ENCODE peak calls at places on chromosomes 16 and 17, in eight cellular contexts. T is EL, U is H9, F is cardiac fibroblast, W is amygdala, V is Caki2, D is left cardiac atrium, Q is T-helper 1 cell. S is an unnamed sample.

GRCh38 chr16:72875291-72876036 is 172.5 kb downstream of the ZFHX3 start:
- DNase-seq in Q (no peak), D (no peak), U (no peak), W (no peak), T (peak), F (peak), V (peak), S (no peak)

GRCh38 chr17:72561266-72561665 is 440.4 kb downstream of the SOX9 start:
- DNase-seq in D (no peak), Q (no peak), F (no peak), V (no peak), W (no peak), U (no peak), T (no peak), S (no peak)

GRCh38 chr17:7951143-7951792 is 19.3 kb downstream of the CNTROB start:
- DNase-seq in Q (no peak), W (no peak), D (no peak), V (no peak), T (no peak), F (no peak), U (no peak), S (no peak)

GRCh38 chr16:80056334-80056733 is 455.8 kb upstream of the MAF start:
- DNase-seq in W (no peak), U (no peak), Q (no peak), F (peak), D (peak), V (no peak), T (peak), S (no peak)

GRCh38 chr16:23607740-23608139 is 11.6 kb upstream of the NDUFAB1 start:
- DNase-seq in Q (no peak), U (no peak), D (no peak), V (no peak), F (peak), T (peak), W (no peak), S (no peak)

GRCh38 chr16:58027341-58028167 is 2.0 kb downstream of the MMP15 start:
- DNase-seq in F (peak), W (no peak), T (peak), D (peak), Q (no peak), V (peak), U (peak), S (no peak)

GRCh38 chr16:86664518-86665318 is 86.4 kb downstream of the FOXL1 start:
- DNase-seq in W (no peak), D (peak), T (peak), U (no peak), Q (no peak), F (peak), V (peak), S (peak)

GRCh38 chr16:24801761-24802302 is 43.9 kb upstream of the SLC5A11 start:
- DNase-seq in D (no peak), U (no peak), V (no peak), T (no peak), F (no peak), Q (no peak), W (no peak), S (no peak)

GRCh38 chr16:54286330-54287017 is at the start of gene IRX3:
- DNase-seq in V (peak), D (peak), U (peak), T (peak), W (no peak), F (peak), Q (no peak), S (peak)

GRCh38 chr17:28227278-28228108 is 91.5 kb upstream of the TMEM97 start:
- DNase-seq in V (peak), T (peak), Q (no peak), F (peak), U (peak), W (no peak), D (peak), S (no peak)

GRCh38 chr17:360141-360705 is 7.6 kb upstream of the RPH3AL start:
- DNase-seq in D (no peak), T (no peak), U (no peak), Q (no peak), V (no peak), F (no peak), W (no peak), S (no peak)

S was measured in gastrocnemius medialis.